ENCODE peak calls at places on chromosomes 6 and 20, in eight cellular contexts. One of them, this sample, is unnamed.

GRCh38 chr6:138724015-138724414 is 49.6 kb upstream of the CCDC28A start:
- DNase-seq in astrocyte: peak
- DNase-seq in ovary: no peak
- DNase-seq in GF-D8: no peak
- DNase-seq in effector memory CD8-positive, alpha-beta T cell: no peak
- DNase-seq in Karpas-422: no peak
- DNase-seq in T-helper 2 cell: no peak
- DNase-seq in germinal center: no peak
- DNase-seq in this sample: peak

GRCh38 chr20:7708112-7708511 is 232.1 kb downstream of the HAO1 start:
- DNase-seq in astrocyte: no peak
- DNase-seq in ovary: no peak
- DNase-seq in GF-D8: no peak
- DNase-seq in effector memory CD8-positive, alpha-beta T cell: no peak
- DNase-seq in Karpas-422: no peak
- DNase-seq in T-helper 2 cell: no peak
- DNase-seq in germinal center: no peak
- DNase-seq in this sample: no peak

GRCh38 chr20:43284481-43284880 is 94.8 kb upstream of the PTPRT start:
- DNase-seq in astrocyte: no peak
- DNase-seq in ovary: no peak
- DNase-seq in GF-D8: no peak
- DNase-seq in effector memory CD8-positive, alpha-beta T cell: no peak
- DNase-seq in Karpas-422: no peak
- DNase-seq in T-helper 2 cell: no peak
- DNase-seq in germinal center: no peak
- DNase-seq in this sample: no peak

GRCh38 chr6:57822896-57823358 is 505.5 kb downstream of the PRIM2 start:
- DNase-seq in astrocyte: no peak
- DNase-seq in ovary: no peak
- DNase-seq in GF-D8: no peak
- DNase-seq in effector memory CD8-positive, alpha-beta T cell: no peak
- DNase-seq in Karpas-422: no peak
- DNase-seq in T-helper 2 cell: no peak
- DNase-seq in germinal center: no peak
- DNase-seq in this sample: no peak

GRCh38 chr6:161660666-161661571 is 387.1 kb upstream of the AGPAT4 start:
- DNase-seq in astrocyte: no peak
- DNase-seq in ovary: no peak
- DNase-seq in GF-D8: no peak
- DNase-seq in effector memory CD8-positive, alpha-beta T cell: no peak
- DNase-seq in Karpas-422: peak
- DNase-seq in T-helper 2 cell: no peak
- DNase-seq in germinal center: no peak
- DNase-seq in this sample: no peak

GRCh38 chr6:161091972-161092701 is 100.6 kb downstream of the MAP3K4 start:
- DNase-seq in astrocyte: peak
- DNase-seq in ovary: no peak
- DNase-seq in GF-D8: no peak
- DNase-seq in effector memory CD8-positive, alpha-beta T cell: no peak
- DNase-seq in Karpas-422: no peak
- DNase-seq in T-helper 2 cell: no peak
- DNase-seq in germinal center: no peak
- DNase-seq in this sample: peak

GRCh38 chr20:62500237-62500864 is 24.6 kb upstream of the GATA5 start:
- DNase-seq in astrocyte: peak
- DNase-seq in ovary: peak
- DNase-seq in GF-D8: no peak
- DNase-seq in effector memory CD8-positive, alpha-beta T cell: peak
- DNase-seq in Karpas-422: peak
- DNase-seq in T-helper 2 cell: peak
- DNase-seq in germinal center: peak
- DNase-seq in this sample: peak

GRCh38 chr6:123967900-123968299 is 164.2 kb downstream of the NKAIN2 start:
- DNase-seq in astrocyte: no peak
- DNase-seq in ovary: no peak
- DNase-seq in GF-D8: no peak
- DNase-seq in effector memory CD8-positive, alpha-beta T cell: no peak
- DNase-seq in Karpas-422: no peak
- DNase-seq in T-helper 2 cell: no peak
- DNase-seq in germinal center: no peak
- DNase-seq in this sample: no peak

GRCh38 chr6:84825461-84825860 is 61.1 kb upstream of the TBX18 start:
- DNase-seq in astrocyte: peak
- DNase-seq in ovary: no peak
- DNase-seq in GF-D8: no peak
- DNase-seq in effector memory CD8-positive, alpha-beta T cell: no peak
- DNase-seq in Karpas-422: no peak
- DNase-seq in T-helper 2 cell: no peak
- DNase-seq in germinal center: no peak
- DNase-seq in this sample: peak

GRCh38 chr6:35388023-35388422 is 45.7 kb downstream of the PPARD start:
- DNase-seq in astrocyte: no peak
- DNase-seq in ovary: no peak
- DNase-seq in GF-D8: no peak
- DNase-seq in effector memory CD8-positive, alpha-beta T cell: no peak
- DNase-seq in Karpas-422: no peak
- DNase-seq in T-helper 2 cell: no peak
- DNase-seq in germinal center: no peak
- DNase-seq in this sample: no peak

GRCh38 chr6:75750925-75751324 is 1.9 kb downstream of the MYO6 start:
- DNase-seq in astrocyte: no peak
- DNase-seq in ovary: no peak
- DNase-seq in GF-D8: no peak
- DNase-seq in effector memory CD8-positive, alpha-beta T cell: no peak
- DNase-seq in Karpas-422: no peak
- DNase-seq in T-helper 2 cell: no peak
- DNase-seq in germinal center: no peak
- DNase-seq in this sample: peak

GRCh38 chr6:35077006-35077712 is 64.0 kb downstream of the TCP11 start:
- DNase-seq in astrocyte: no peak
- DNase-seq in ovary: no peak
- DNase-seq in GF-D8: no peak
- DNase-seq in effector memory CD8-positive, alpha-beta T cell: no peak
- DNase-seq in Karpas-422: no peak
- DNase-seq in T-helper 2 cell: no peak
- DNase-seq in germinal center: no peak
- DNase-seq in this sample: no peak

GRCh38 chr20:9590189-9590588 is 75.8 kb downstream of the LAMP5 start:
- DNase-seq in astrocyte: peak
- DNase-seq in ovary: no peak
- DNase-seq in GF-D8: no peak
- DNase-seq in effector memory CD8-positive, alpha-beta T cell: no peak
- DNase-seq in Karpas-422: no peak
- DNase-seq in T-helper 2 cell: no peak
- DNase-seq in germinal center: no peak
- DNase-seq in this sample: peak

GRCh38 chr6:34072727-34073126 is 73.2 kb downstream of the GRM4 start:
- DNase-seq in astrocyte: no peak
- DNase-seq in ovary: no peak
- DNase-seq in GF-D8: no peak
- DNase-seq in effector memory CD8-positive, alpha-beta T cell: no peak
- DNase-seq in Karpas-422: no peak
- DNase-seq in T-helper 2 cell: no peak
- DNase-seq in germinal center: no peak
- DNase-seq in this sample: no peak

GRCh38 chr20:7703436-7703835 is 236.8 kb downstream of the HAO1 start:
- DNase-seq in astrocyte: no peak
- DNase-seq in ovary: no peak
- DNase-seq in GF-D8: no peak
- DNase-seq in effector memory CD8-positive, alpha-beta T cell: no peak
- DNase-seq in Karpas-422: no peak
- DNase-seq in T-helper 2 cell: no peak
- DNase-seq in germinal center: no peak
- DNase-seq in this sample: no peak

GRCh38 chr6:29729774-29730328 is 6.6 kb downstream of the HLA-F start:
- DNase-seq in astrocyte: no peak
- DNase-seq in ovary: no peak
- DNase-seq in GF-D8: no peak
- DNase-seq in effector memory CD8-positive, alpha-beta T cell: no peak
- DNase-seq in Karpas-422: no peak
- DNase-seq in T-helper 2 cell: no peak
- DNase-seq in germinal center: no peak
- DNase-seq in this sample: no peak

GRCh38 chr6:76852776-76853175 is 610.5 kb downstream of the HTR1B start:
- DNase-seq in astrocyte: peak
- DNase-seq in ovary: no peak
- DNase-seq in GF-D8: no peak
- DNase-seq in effector memory CD8-positive, alpha-beta T cell: no peak
- DNase-seq in Karpas-422: no peak
- DNase-seq in T-helper 2 cell: no peak
- DNase-seq in germinal center: no peak
- DNase-seq in this sample: peak

GRCh38 chr6:128567029-128567428 is 46.6 kb upstream of the PTPRK start:
- DNase-seq in astrocyte: no peak
- DNase-seq in ovary: no peak
- DNase-seq in GF-D8: no peak
- DNase-seq in effector memory CD8-positive, alpha-beta T cell: no peak
- DNase-seq in Karpas-422: no peak
- DNase-seq in T-helper 2 cell: no peak
- DNase-seq in germinal center: no peak
- DNase-seq in this sample: no peak

GRCh38 chr20:48703107-48703506 is 124.7 kb downstream of the PREX1 start:
- DNase-seq in astrocyte: no peak
- DNase-seq in ovary: no peak
- DNase-seq in GF-D8: no peak
- DNase-seq in effector memory CD8-positive, alpha-beta T cell: no peak
- DNase-seq in Karpas-422: no peak
- DNase-seq in T-helper 2 cell: no peak
- DNase-seq in germinal center: no peak
- DNase-seq in this sample: no peak

GRCh38 chr6:106556368-106556960 is 72.8 kb downstream of the RTN4IP1 start:
- DNase-seq in astrocyte: peak
- DNase-seq in ovary: no peak
- DNase-seq in GF-D8: peak
- DNase-seq in effector memory CD8-positive, alpha-beta T cell: no peak
- DNase-seq in Karpas-422: peak
- DNase-seq in T-helper 2 cell: no peak
- DNase-seq in germinal center: no peak
- DNase-seq in this sample: peak

GRCh38 chr6:154210678-154211077 is 145.9 kb downstream of the IPCEF1 start:
- DNase-seq in astrocyte: no peak
- DNase-seq in ovary: no peak
- DNase-seq in GF-D8: no peak
- DNase-seq in effector memory CD8-positive, alpha-beta T cell: no peak
- DNase-seq in Karpas-422: no peak
- DNase-seq in T-helper 2 cell: no peak
- DNase-seq in germinal center: no peak
- DNase-seq in this sample: no peak

GRCh38 chr20:19815553-19815991 is 57.5 kb downstream of the RIN2 start:
- DNase-seq in astrocyte: peak
- DNase-seq in ovary: no peak
- DNase-seq in GF-D8: no peak
- DNase-seq in effector memory CD8-positive, alpha-beta T cell: no peak
- DNase-seq in Karpas-422: peak
- DNase-seq in T-helper 2 cell: no peak
- DNase-seq in germinal center: peak
- DNase-seq in this sample: peak

GRCh38 chr20:60024245-60024644 is 66.0 kb downstream of the CDH26 start:
- DNase-seq in astrocyte: no peak
- DNase-seq in ovary: no peak
- DNase-seq in GF-D8: no peak
- DNase-seq in effector memory CD8-positive, alpha-beta T cell: no peak
- DNase-seq in Karpas-422: no peak
- DNase-seq in T-helper 2 cell: no peak
- DNase-seq in germinal center: no peak
- DNase-seq in this sample: no peak

GRCh38 chr6:158708239-158708638 is 58.4 kb downstream of the SYTL3 start:
- DNase-seq in astrocyte: peak
- DNase-seq in ovary: peak
- DNase-seq in GF-D8: no peak
- DNase-seq in effector memory CD8-positive, alpha-beta T cell: no peak
- DNase-seq in Karpas-422: no peak
- DNase-seq in T-helper 2 cell: no peak
- DNase-seq in germinal center: no peak
- DNase-seq in this sample: no peak

GRCh38 chr6:105769197-105769596 is 316.9 kb upstream of the PRDM1 start:
- DNase-seq in astrocyte: no peak
- DNase-seq in ovary: no peak
- DNase-seq in GF-D8: no peak
- DNase-seq in effector memory CD8-positive, alpha-beta T cell: no peak
- DNase-seq in Karpas-422: no peak
- DNase-seq in T-helper 2 cell: no peak
- DNase-seq in germinal center: no peak
- DNase-seq in this sample: no peak

GRCh38 chr6:37241131-37241530 is 16.4 kb upstream of the TBC1D22B start:
- DNase-seq in astrocyte: no peak
- DNase-seq in ovary: no peak
- DNase-seq in GF-D8: no peak
- DNase-seq in effector memory CD8-positive, alpha-beta T cell: no peak
- DNase-seq in Karpas-422: no peak
- DNase-seq in T-helper 2 cell: no peak
- DNase-seq in germinal center: no peak
- DNase-seq in this sample: no peak

GRCh38 chr6:127939442-127940066 is 38.7 kb upstream of the THEMIS start:
- DNase-seq in astrocyte: no peak
- DNase-seq in ovary: no peak
- DNase-seq in GF-D8: no peak
- DNase-seq in effector memory CD8-positive, alpha-beta T cell: no peak
- DNase-seq in Karpas-422: no peak
- DNase-seq in T-helper 2 cell: no peak
- DNase-seq in germinal center: no peak
- DNase-seq in this sample: peak

GRCh38 chr6:119637768-119638167 is 288.2 kb upstream of the MAN1A1 start:
- DNase-seq in astrocyte: no peak
- DNase-seq in ovary: no peak
- DNase-seq in GF-D8: peak
- DNase-seq in effector memory CD8-positive, alpha-beta T cell: no peak
- DNase-seq in Karpas-422: no peak
- DNase-seq in T-helper 2 cell: no peak
- DNase-seq in germinal center: no peak
- DNase-seq in this sample: no peak

GRCh38 chr6:15351631-15352030 is 105.8 kb downstream of the JARID2 start:
- DNase-seq in astrocyte: peak
- DNase-seq in ovary: no peak
- DNase-seq in GF-D8: no peak
- DNase-seq in effector memory CD8-positive, alpha-beta T cell: no peak
- DNase-seq in Karpas-422: no peak
- DNase-seq in T-helper 2 cell: no peak
- DNase-seq in germinal center: no peak
- DNase-seq in this sample: peak

GRCh38 chr6:31568537-31568961 is 3.5 kb upstream of the LTA start:
- DNase-seq in astrocyte: no peak
- DNase-seq in ovary: no peak
- DNase-seq in GF-D8: no peak
- DNase-seq in effector memory CD8-positive, alpha-beta T cell: peak
- DNase-seq in Karpas-422: peak
- DNase-seq in T-helper 2 cell: peak
- DNase-seq in germinal center: peak
- DNase-seq in this sample: no peak

This sample was measured in mesenchymal stem cell.